ENCODE peak calls at places on chromosomes 4 and X, in five cellular contexts. One of them, this sample, is unnamed.

GRCh38 chrX:131783555-131784338 is 239.4 kb upstream of the STK26 start:
- DNase-seq in fibroblast of mammary gland: peak; percentile 91
- DNase-seq in NCI-H524: no peak
- DNase-seq in iris pigment epithelial cell: peak; percentile 76
- DNase-seq in T-cell: peak; percentile 83
- DNase-seq in this sample: peak; percentile 79

GRCh38 chr4:73836373-73837269 is at the start of gene CXCL6:
- DNase-seq in fibroblast of mammary gland: no peak
- DNase-seq in NCI-H524: no peak
- DNase-seq in iris pigment epithelial cell: peak; percentile 60
- DNase-seq in T-cell: no peak
- DNase-seq in this sample: no peak

GRCh38 chr4:54542540-54543041 is 115.2 kb upstream of the KIT start:
- DNase-seq in fibroblast of mammary gland: no peak
- DNase-seq in NCI-H524: no peak
- DNase-seq in iris pigment epithelial cell: no peak
- DNase-seq in T-cell: no peak
- DNase-seq in this sample: no peak

GRCh38 chr4:6389426-6389825 is 83.0 kb downstream of the PPP2R2C start:
- DNase-seq in fibroblast of mammary gland: no peak
- DNase-seq in NCI-H524: no peak
- DNase-seq in iris pigment epithelial cell: no peak
- DNase-seq in T-cell: no peak
- DNase-seq in this sample: no peak

GRCh38 chrX:19906293-19906692 is 18.9 kb upstream of the SH3KBP1 start:
- DNase-seq in fibroblast of mammary gland: no peak
- DNase-seq in NCI-H524: no peak
- DNase-seq in iris pigment epithelial cell: no peak
- DNase-seq in T-cell: no peak
- DNase-seq in this sample: no peak

GRCh38 chrX:145735036-145735435 is 82.6 kb upstream of the SLITRK2 start:
- DNase-seq in fibroblast of mammary gland: peak; percentile 53
- DNase-seq in NCI-H524: no peak
- DNase-seq in iris pigment epithelial cell: peak; percentile 10
- DNase-seq in T-cell: no peak
- DNase-seq in this sample: no peak

GRCh38 chr4:154044118-154044517 is 255.2 kb upstream of the SFRP2 start:
- DNase-seq in fibroblast of mammary gland: peak; percentile 85
- DNase-seq in NCI-H524: no peak
- DNase-seq in iris pigment epithelial cell: no peak
- DNase-seq in T-cell: no peak
- DNase-seq in this sample: no peak

GRCh38 chrX:20362268-20363002 is 95.7 kb upstream of the RPS6KA3 start:
- DNase-seq in fibroblast of mammary gland: peak; percentile 64
- DNase-seq in NCI-H524: no peak
- DNase-seq in iris pigment epithelial cell: peak; percentile 63
- DNase-seq in T-cell: no peak
- DNase-seq in this sample: no peak

GRCh38 chr4:6884341-6884870 is 25.2 kb upstream of the TBC1D14 start:
- DNase-seq in fibroblast of mammary gland: no peak
- DNase-seq in NCI-H524: no peak
- DNase-seq in iris pigment epithelial cell: no peak
- DNase-seq in T-cell: no peak
- DNase-seq in this sample: no peak

GRCh38 chrX:132491191-132491590 is 2.4 kb upstream of the MBNL3 start:
- DNase-seq in fibroblast of mammary gland: no peak
- DNase-seq in NCI-H524: no peak
- DNase-seq in iris pigment epithelial cell: no peak
- DNase-seq in T-cell: peak; percentile 17
- DNase-seq in this sample: no peak

GRCh38 chr4:72631296-72631695 is 62.3 kb upstream of the ADAMTS3 start:
- DNase-seq in fibroblast of mammary gland: peak; percentile 91
- DNase-seq in NCI-H524: peak; percentile 0
- DNase-seq in iris pigment epithelial cell: peak; percentile 90
- DNase-seq in T-cell: no peak
- DNase-seq in this sample: no peak

GRCh38 chr4:112739442-112739841 is 102.5 kb downstream of the LARP7 start:
- DNase-seq in fibroblast of mammary gland: no peak
- DNase-seq in NCI-H524: no peak
- DNase-seq in iris pigment epithelial cell: no peak
- DNase-seq in T-cell: no peak
- DNase-seq in this sample: no peak

GRCh38 chr4:116387942-116388474 is 697.4 kb downstream of the TRAM1L1 start:
- DNase-seq in fibroblast of mammary gland: no peak
- DNase-seq in NCI-H524: no peak
- DNase-seq in iris pigment epithelial cell: no peak
- DNase-seq in T-cell: no peak
- DNase-seq in this sample: no peak

GRCh38 chr4:129583868-129584267 is 487.9 kb downstream of the C4orf33 start:
- DNase-seq in fibroblast of mammary gland: peak; percentile 81
- DNase-seq in NCI-H524: no peak
- DNase-seq in iris pigment epithelial cell: no peak
- DNase-seq in T-cell: no peak
- DNase-seq in this sample: no peak

GRCh38 chr4:48360285-48360965 is 19.1 kb downstream of the SLAIN2 start:
- DNase-seq in fibroblast of mammary gland: peak; percentile 81
- DNase-seq in NCI-H524: no peak
- DNase-seq in iris pigment epithelial cell: peak; percentile 89
- DNase-seq in T-cell: no peak
- DNase-seq in this sample: no peak

GRCh38 chrX:7083468-7084396 is 63.8 kb upstream of the STS start:
- DNase-seq in fibroblast of mammary gland: peak; percentile 98
- DNase-seq in NCI-H524: no peak
- DNase-seq in iris pigment epithelial cell: peak; percentile 98
- DNase-seq in T-cell: peak; percentile 57
- DNase-seq in this sample: no peak

GRCh38 chr4:14596904-14597303 is 405.4 kb upstream of the CPEB2 start:
- DNase-seq in fibroblast of mammary gland: no peak
- DNase-seq in NCI-H524: no peak
- DNase-seq in iris pigment epithelial cell: no peak
- DNase-seq in T-cell: no peak
- DNase-seq in this sample: no peak

GRCh38 chr4:48311896-48312295 is 29.4 kb upstream of the SLAIN2 start:
- DNase-seq in fibroblast of mammary gland: no peak
- DNase-seq in NCI-H524: no peak
- DNase-seq in iris pigment epithelial cell: no peak
- DNase-seq in T-cell: no peak
- DNase-seq in this sample: no peak

GRCh38 chr4:142142403-142142802 is 506.0 kb downstream of the IL15 start:
- DNase-seq in fibroblast of mammary gland: peak; percentile 23
- DNase-seq in NCI-H524: no peak
- DNase-seq in iris pigment epithelial cell: no peak
- DNase-seq in T-cell: no peak
- DNase-seq in this sample: no peak

GRCh38 chr4:185761352-185762235 is 50.4 kb downstream of the SORBS2 start:
- DNase-seq in fibroblast of mammary gland: peak; percentile 15
- DNase-seq in NCI-H524: no peak
- DNase-seq in iris pigment epithelial cell: no peak
- DNase-seq in T-cell: no peak
- DNase-seq in this sample: no peak

GRCh38 chr4:20109395-20109794 is 142.3 kb upstream of the SLIT2 start:
- DNase-seq in fibroblast of mammary gland: peak; percentile 30
- DNase-seq in NCI-H524: no peak
- DNase-seq in iris pigment epithelial cell: peak; percentile 61
- DNase-seq in T-cell: no peak
- DNase-seq in this sample: no peak

GRCh38 chrX:261167-261857 is 19.9 kb upstream of the PLCXD1 start:
- DNase-seq in fibroblast of mammary gland: peak; percentile 86
- DNase-seq in NCI-H524: no peak
- DNase-seq in iris pigment epithelial cell: peak; percentile 28
- DNase-seq in T-cell: no peak
- DNase-seq in this sample: peak; percentile 81

This sample was measured in SK-N-DZ.